ENCODE peak calls at places on chromosomes 16 and 17, in seven cellular contexts. One of them, this sample, is unnamed.

GRCh38 chr16:23682181-23682580 is 3.5 kb downstream of the PLK1 start:
- DNase-seq in HCT116: no peak
- DNase-seq in uterus: no peak
- DNase-seq in stomach: no peak
- DNase-seq in mucosa of descending colon: no peak
- DNase-seq in colonic mucosa: no peak
- DNase-seq in psoas muscle: no peak
- DNase-seq in this sample: no peak

GRCh38 chr16:74726736-74727135 is 26.1 kb upstream of the MLKL start:
- DNase-seq in colonic mucosa: peak; percentile 71
- DNase-seq in uterus: no peak
- DNase-seq in stomach: no peak
- DNase-seq in psoas muscle: no peak
- DNase-seq in mucosa of descending colon: no peak
- DNase-seq in HCT116: no peak
- DNase-seq in this sample: no peak

GRCh38 chr16:50449800-50450199 is 81.0 kb upstream of the BRD7 start:
- DNase-seq in HCT116: no peak
- DNase-seq in psoas muscle: no peak
- DNase-seq in colonic mucosa: no peak
- DNase-seq in uterus: no peak
- DNase-seq in stomach: no peak
- DNase-seq in mucosa of descending colon: no peak
- DNase-seq in this sample: no peak

GRCh38 chr16:30382398-30383015 is at the start of gene SEPTIN1:
- DNase-seq in HCT116: no peak
- DNase-seq in colonic mucosa: no peak
- DNase-seq in psoas muscle: no peak
- DNase-seq in mucosa of descending colon: peak; percentile 66
- DNase-seq in stomach: no peak
- DNase-seq in uterus: no peak
- DNase-seq in this sample: no peak

GRCh38 chr16:56747486-56748045 is 17.6 kb downstream of the NUP93 start:
- DNase-seq in colonic mucosa: no peak
- DNase-seq in psoas muscle: no peak
- DNase-seq in HCT116: no peak
- DNase-seq in stomach: no peak
- DNase-seq in uterus: no peak
- DNase-seq in mucosa of descending colon: no peak
- DNase-seq in this sample: no peak

GRCh38 chr17:29615492-29616299 is 7.0 kb downstream of the CORO6 start:
- DNase-seq in psoas muscle: peak; percentile 90
- DNase-seq in uterus: peak; percentile 89
- DNase-seq in mucosa of descending colon: peak; percentile 93
- DNase-seq in HCT116: no peak
- DNase-seq in stomach: peak; percentile 92
- DNase-seq in colonic mucosa: peak; percentile 88
- DNase-seq in this sample: peak; percentile 43

GRCh38 chr16:23673971-23674614 is 4.6 kb upstream of the PLK1 start:
- DNase-seq in colonic mucosa: no peak
- DNase-seq in psoas muscle: no peak
- DNase-seq in mucosa of descending colon: no peak
- DNase-seq in stomach: no peak
- DNase-seq in uterus: no peak
- DNase-seq in HCT116: no peak
- DNase-seq in this sample: no peak

GRCh38 chr16:85134794-85135153 is 22.5 kb upstream of the CIBAR2 start:
- DNase-seq in stomach: no peak
- DNase-seq in colonic mucosa: no peak
- DNase-seq in HCT116: no peak
- DNase-seq in psoas muscle: no peak
- DNase-seq in mucosa of descending colon: no peak
- DNase-seq in uterus: no peak
- DNase-seq in this sample: no peak

GRCh38 chr16:69143116-69143515 is 10.7 kb downstream of the UTP4 start:
- DNase-seq in stomach: no peak
- DNase-seq in psoas muscle: no peak
- DNase-seq in HCT116: no peak
- DNase-seq in uterus: no peak
- DNase-seq in colonic mucosa: peak; percentile 45
- DNase-seq in mucosa of descending colon: peak; percentile 58
- DNase-seq in this sample: no peak

GRCh38 chr17:253091-253846 is 71.8 kb upstream of the DOC2B start:
- DNase-seq in colonic mucosa: peak; percentile 11
- DNase-seq in stomach: peak; percentile 17
- DNase-seq in psoas muscle: no peak
- DNase-seq in uterus: peak; percentile 8
- DNase-seq in HCT116: no peak
- DNase-seq in mucosa of descending colon: no peak
- DNase-seq in this sample: no peak

GRCh38 chr16:77064037-77064436 is 127.0 kb upstream of the MON1B start:
- DNase-seq in mucosa of descending colon: no peak
- DNase-seq in HCT116: no peak
- DNase-seq in colonic mucosa: no peak
- DNase-seq in stomach: no peak
- DNase-seq in uterus: no peak
- DNase-seq in psoas muscle: no peak
- DNase-seq in this sample: no peak

GRCh38 chr17:74742153-74742515 is 5.1 kb downstream of the RAB37 start:
- DNase-seq in stomach: no peak
- DNase-seq in mucosa of descending colon: peak; percentile 65
- DNase-seq in colonic mucosa: no peak
- DNase-seq in psoas muscle: no peak
- DNase-seq in HCT116: no peak
- DNase-seq in uterus: no peak
- DNase-seq in this sample: no peak

GRCh38 chr17:78664476-78665384 is 87.5 kb upstream of the DNAH17 start:
- DNase-seq in mucosa of descending colon: no peak
- DNase-seq in colonic mucosa: no peak
- DNase-seq in stomach: no peak
- DNase-seq in HCT116: no peak
- DNase-seq in uterus: no peak
- DNase-seq in psoas muscle: no peak
- DNase-seq in this sample: no peak

GRCh38 chr17:18257268-18257681 is 1.3 kb downstream of the FLII start:
- DNase-seq in mucosa of descending colon: no peak
- DNase-seq in psoas muscle: no peak
- DNase-seq in colonic mucosa: no peak
- DNase-seq in stomach: peak; percentile 46
- DNase-seq in uterus: no peak
- DNase-seq in HCT116: no peak
- DNase-seq in this sample: no peak

GRCh38 chr16:9151597-9151996 is 60.2 kb downstream of the HAPSTR1 start:
- DNase-seq in mucosa of descending colon: no peak
- DNase-seq in stomach: no peak
- DNase-seq in uterus: no peak
- DNase-seq in colonic mucosa: no peak
- DNase-seq in psoas muscle: no peak
- DNase-seq in HCT116: no peak
- DNase-seq in this sample: no peak

GRCh38 chr16:81424761-81425160 is 19.8 kb upstream of the CMIP start:
- DNase-seq in uterus: no peak
- DNase-seq in colonic mucosa: no peak
- DNase-seq in mucosa of descending colon: no peak
- DNase-seq in psoas muscle: no peak
- DNase-seq in stomach: no peak
- DNase-seq in HCT116: no peak
- DNase-seq in this sample: no peak
- H3K4me3 ChIP-seq in uterus: no peak overlapping the region
- H3K4me3 ChIP-seq in colonic mucosa: no peak overlapping the region
- H3K4me3 ChIP-seq in mucosa of descending colon: no peak overlapping the region
- H3K4me3 ChIP-seq in psoas muscle: no peak overlapping the region
- H3K4me3 ChIP-seq in stomach: no peak overlapping the region
- H3K4me3 ChIP-seq in HCT116: no peak overlapping the region
- H3K4me3 ChIP-seq in this sample: no peak overlapping the region

GRCh38 chr16:89531821-89532526 is 23.8 kb downstream of the SPG7 start:
- DNase-seq in uterus: no peak
- DNase-seq in psoas muscle: no peak
- DNase-seq in mucosa of descending colon: no peak
- DNase-seq in HCT116: no peak
- DNase-seq in colonic mucosa: no peak
- DNase-seq in stomach: no peak
- DNase-seq in this sample: no peak

GRCh38 chr16:89525146-89525913 is 17.1 kb downstream of the SPG7 start:
- DNase-seq in stomach: no peak
- DNase-seq in psoas muscle: no peak
- DNase-seq in uterus: no peak
- DNase-seq in colonic mucosa: no peak
- DNase-seq in mucosa of descending colon: no peak
- DNase-seq in HCT116: no peak
- DNase-seq in this sample: no peak

GRCh38 chr16:89534147-89534788 is 26.1 kb downstream of the SPG7 start:
- DNase-seq in stomach: no peak
- DNase-seq in mucosa of descending colon: no peak
- DNase-seq in HCT116: no peak
- DNase-seq in psoas muscle: no peak
- DNase-seq in uterus: no peak
- DNase-seq in colonic mucosa: no peak
- DNase-seq in this sample: no peak

GRCh38 chr16:89529097-89529496 is 20.9 kb downstream of the SPG7 start:
- DNase-seq in mucosa of descending colon: no peak
- DNase-seq in uterus: no peak
- DNase-seq in stomach: no peak
- DNase-seq in psoas muscle: no peak
- DNase-seq in colonic mucosa: no peak
- DNase-seq in HCT116: no peak
- DNase-seq in this sample: no peak

DNA sequence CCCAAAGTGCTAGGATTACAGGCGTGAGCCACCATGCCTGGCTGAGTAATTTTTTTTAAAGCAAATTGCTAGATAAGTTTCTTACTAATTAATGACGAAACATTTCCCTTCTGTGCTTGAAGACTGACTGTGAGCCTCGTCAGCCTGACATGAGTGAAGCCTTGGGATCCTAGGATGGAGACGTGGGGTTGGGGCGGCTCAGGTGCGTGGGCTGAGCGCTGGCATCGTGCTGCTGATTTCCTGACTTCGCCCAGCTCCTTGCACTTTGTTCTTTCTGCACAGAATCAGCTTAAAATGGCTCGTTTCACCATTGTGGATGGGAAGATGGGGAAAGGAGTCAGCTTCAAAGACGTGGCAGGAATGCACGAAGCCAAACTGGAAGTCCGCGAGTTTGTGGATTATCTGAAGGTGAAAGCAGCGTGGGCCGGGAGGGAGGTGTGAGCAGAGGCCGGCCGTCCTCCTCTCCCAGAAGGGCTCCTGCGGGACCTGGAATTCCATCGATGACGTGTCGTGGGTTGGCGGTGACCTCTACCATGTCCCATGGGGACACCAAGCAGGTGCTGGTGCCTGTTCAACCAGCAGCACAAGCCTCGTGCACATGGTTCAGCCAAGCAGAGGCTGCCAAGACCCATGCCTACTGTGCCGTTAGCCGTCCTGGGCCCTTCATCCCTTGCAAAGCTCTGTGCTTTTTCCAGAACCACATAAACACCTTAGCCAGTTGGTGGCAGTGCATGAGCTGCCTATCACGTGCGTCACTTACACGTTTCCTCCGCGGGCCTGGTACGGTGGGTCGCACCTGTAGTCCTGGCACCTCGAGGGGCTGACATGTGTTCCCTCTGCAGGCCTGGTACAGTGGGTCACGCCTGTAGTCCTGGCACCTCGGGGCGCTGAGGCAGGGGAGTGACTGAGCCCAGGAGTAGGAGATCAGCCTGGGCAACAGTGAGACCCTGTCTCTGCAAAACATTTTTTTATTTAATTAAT is 22.5 kb downstream of the SPG7 start:
- DNase-seq in mucosa of descending colon: no peak
- DNase-seq in psoas muscle: no peak
- DNase-seq in stomach: no peak
- DNase-seq in colonic mucosa: no peak
- DNase-seq in uterus: no peak
- DNase-seq in HCT116: no peak
- DNase-seq in this sample: no peak
- H3K36me3 ChIP-seq in mucosa of descending colon: peaks cover 3% of the 10 kb centered on the region
- H3K36me3 ChIP-seq in psoas muscle: peaks cover 4% of the 10 kb centered on the region
- H3K36me3 ChIP-seq in stomach: peaks cover 78% of the 10 kb centered on the region
- H3K36me3 ChIP-seq in colonic mucosa: peaks cover 4% of the 10 kb centered on the region
- H3K36me3 ChIP-seq in uterus: no peaks in the 10 kb centered on the region
- H3K36me3 ChIP-seq in HCT116: peaks cover 69% of the 10 kb centered on the region
- H3K36me3 ChIP-seq in this sample: peaks cover 79% of the 10 kb centered on the region

GRCh38 chr17:38336838-38337237 is 6.9 kb downstream of the GPR179 start:
- DNase-seq in colonic mucosa: no peak
- DNase-seq in uterus: no peak
- DNase-seq in psoas muscle: no peak
- DNase-seq in stomach: no peak
- DNase-seq in mucosa of descending colon: no peak
- DNase-seq in HCT116: no peak
- DNase-seq in this sample: no peak

GRCh38 chr17:38330941-38331411 is 12.8 kb downstream of the GPR179 start:
- DNase-seq in HCT116: no peak
- DNase-seq in mucosa of descending colon: no peak
- DNase-seq in colonic mucosa: no peak
- DNase-seq in stomach: peak; percentile 51
- DNase-seq in uterus: no peak
- DNase-seq in psoas muscle: no peak
- DNase-seq in this sample: no peak

GRCh38 chr17:38334480-38335364 is 9.0 kb downstream of the GPR179 start:
- DNase-seq in uterus: no peak
- DNase-seq in colonic mucosa: no peak
- DNase-seq in HCT116: no peak
- DNase-seq in mucosa of descending colon: no peak
- DNase-seq in psoas muscle: no peak
- DNase-seq in stomach: no peak
- DNase-seq in this sample: no peak

GRCh38 chr17:38332735-38333134 is 11.0 kb downstream of the GPR179 start:
- DNase-seq in colonic mucosa: no peak
- DNase-seq in uterus: no peak
- DNase-seq in mucosa of descending colon: no peak
- DNase-seq in HCT116: no peak
- DNase-seq in stomach: no peak
- DNase-seq in psoas muscle: no peak
- DNase-seq in this sample: no peak

GRCh38 chr17:38333635-38334295 is 10.0 kb downstream of the GPR179 start:
- DNase-seq in HCT116: no peak
- DNase-seq in psoas muscle: no peak
- DNase-seq in uterus: no peak
- DNase-seq in mucosa of descending colon: peak; percentile 55
- DNase-seq in stomach: peak; percentile 29
- DNase-seq in colonic mucosa: peak; percentile 46
- DNase-seq in this sample: no peak
- H3K4me3 ChIP-seq in HCT116: no peak overlapping the region
- H3K4me3 ChIP-seq in psoas muscle: no peak overlapping the region
- H3K4me3 ChIP-seq in uterus: no peak overlapping the region
- H3K4me3 ChIP-seq in mucosa of descending colon: no peak overlapping the region
- H3K4me3 ChIP-seq in stomach: no peak overlapping the region
- H3K4me3 ChIP-seq in colonic mucosa: no peak overlapping the region
- H3K4me3 ChIP-seq in this sample: no peak overlapping the region

GRCh38 chr16:4811773-4812172 is 9.3 kb upstream of the ROGDI start:
- DNase-seq in mucosa of descending colon: no peak
- DNase-seq in uterus: no peak
- DNase-seq in stomach: no peak
- DNase-seq in colonic mucosa: no peak
- DNase-seq in HCT116: no peak
- DNase-seq in psoas muscle: no peak
- DNase-seq in this sample: no peak
- H3K36me3 ChIP-seq in mucosa of descending colon: no peaks in the 10 kb centered on the region
- H3K36me3 ChIP-seq in uterus: no peaks in the 10 kb centered on the region
- H3K36me3 ChIP-seq in stomach: peaks cover 70% of the 10 kb centered on the region
- H3K36me3 ChIP-seq in colonic mucosa: peaks cover 4% of the 10 kb centered on the region
- H3K36me3 ChIP-seq in HCT116: peaks cover 37% of the 10 kb centered on the region
- H3K36me3 ChIP-seq in psoas muscle: no peaks in the 10 kb centered on the region
- H3K36me3 ChIP-seq in this sample: peaks cover 55% of the 10 kb centered on the region

This sample was measured in thoracic aorta.